ENCODE peak calls at places on chromosome 9, in eight cellular contexts. V, Y, F, C, J, U, N and S are unnamed samples.

GRCh38 chr9:132647355-132647754 is 22.4 kb downstream of the DDX31 start:
- DNase-seq in C (no peak), Y (no peak), V (peak), U (no peak), N (peak), J (no peak), F (no peak), S (peak)

GRCh38 chr9:19371942-19372341 is 8.1 kb downstream of the RPS6 start:
- DNase-seq in C (no peak), Y (no peak), F (no peak), J (no peak), U (no peak), V (peak), N (no peak), S (peak)

GRCh38 chr9:137836151-137836830 is 41.3 kb upstream of the CACNA1B start:
- DNase-seq in J (no peak), C (no peak), N (no peak), F (no peak), V (no peak), U (no peak), Y (no peak), S (no peak)

GRCh38 chr9:36772449-36773370 is 200.0 kb downstream of the MELK start:
- DNase-seq in V (peak), N (peak), Y (no peak), U (no peak), C (no peak), F (no peak), J (peak), S (peak)

GRCh38 chr9:105842023-105842644 is 147.8 kb downstream of the TMEM38B start:
- DNase-seq in N (peak), U (no peak), V (peak), F (no peak), J (peak), C (no peak), Y (no peak), S (peak)

GRCh38 chr9:38136386-38136785 is 67.4 kb upstream of the SHB start:
- DNase-seq in J (no peak), Y (no peak), F (no peak), V (no peak), C (no peak), N (no peak), U (no peak), S (no peak)

GRCh38 chr9:133003071-133003461 is 24.6 kb downstream of the GFI1B start:
- DNase-seq in J (no peak), U (no peak), Y (no peak), N (no peak), C (no peak), F (no peak), V (no peak), S (no peak)

GRCh38 chr9:22446589-22446949 is at the start of gene DMRTA1:
- DNase-seq in C (peak), F (peak), N (peak), U (peak), J (peak), Y (peak), V (peak), S (peak)

GRCh38 chr9:17011870-17012269 is 123.0 kb upstream of the CNTLN start:
- DNase-seq in Y (no peak), J (no peak), N (no peak), C (no peak), U (no peak), V (no peak), F (no peak), S (no peak)

GRCh38 chr9:80899208-80899607 is 790.1 kb downstream of the TLE1 start:
- DNase-seq in V (peak), J (no peak), F (no peak), U (no peak), Y (no peak), C (no peak), N (peak), S (no peak)

GRCh38 chr9:8473226-8473625 is 673.6 kb upstream of the DMAC1 start:
- DNase-seq in Y (no peak), C (no peak), U (no peak), V (no peak), F (no peak), N (no peak), J (no peak), S (no peak)

GRCh38 chr9:76112151-76112550 is 221.7 kb downstream of the PCSK5 start:
- DNase-seq in F (no peak), N (no peak), Y (no peak), V (no peak), J (no peak), U (no peak), C (no peak), S (no peak)

GRCh38 chr9:23665051-23665450 is 161.0 kb downstream of the ELAVL2 start:
- DNase-seq in V (no peak), U (no peak), N (no peak), Y (no peak), J (peak), F (no peak), C (no peak), S (no peak)

GRCh38 chr9:1726993-1727759 is 288.0 kb upstream of the SMARCA2 start:
- DNase-seq in F (no peak), V (no peak), Y (no peak), J (peak), U (no peak), N (no peak), C (no peak), S (no peak)

GRCh38 chr9:111190352-111190751 is 139.7 kb downstream of the OR2K2 start:
- DNase-seq in V (no peak), U (no peak), F (no peak), C (no peak), Y (no peak), N (no peak), J (no peak), S (no peak)

GRCh38 chr9:137446851-137447471 is 5.8 kb upstream of the ENTPD8 start:
- DNase-seq in F (no peak), V (no peak), N (no peak), Y (no peak), C (peak), U (no peak), J (no peak), S (no peak)

GRCh38 chr9:116951588-116952433 is 264.7 kb downstream of the TRIM32 start:
- DNase-seq in Y (no peak), N (no peak), C (no peak), F (no peak), J (no peak), V (peak), U (no peak), S (peak)

GRCh38 chr9:75169623-75170022 is 81.3 kb downstream of the OSTF1 start:
- DNase-seq in N (peak), C (no peak), U (no peak), Y (no peak), V (peak), F (no peak), J (no peak), S (peak)

GRCh38 chr9:29691758-29692407 is 2118.6 kb upstream of the C9orf72 start:
- DNase-seq in V (peak), J (peak), Y (no peak), N (peak), U (no peak), C (no peak), F (no peak), S (peak)

GRCh38 chr9:99823392-99824377 is 2.0 kb downstream of the NR4A3 start:
- DNase-seq in Y (peak), J (peak), F (peak), U (peak), V (peak), C (peak), N (peak), S (peak)

GRCh38 chr9:89802809-89803355 is 198.1 kb downstream of the GADD45G start:
- DNase-seq in V (no peak), U (no peak), F (peak), N (peak), Y (peak), C (peak), J (no peak), S (peak)

GRCh38 chr9:88772602-88773001 is 218.7 kb upstream of the S1PR3 start:
- DNase-seq in N (no peak), U (no peak), F (no peak), Y (no peak), C (no peak), V (peak), J (no peak), S (peak)

GRCh38 chr9:135363556-135363955 is 116.0 kb upstream of the PPP1R26 start:
- DNase-seq in U (no peak), J (no peak), N (no peak), F (no peak), V (no peak), C (no peak), Y (no peak), S (no peak)

GRCh38 chr9:75054373-75055001 is 26.4 kb upstream of the CARNMT1 start:
- DNase-seq in F (no peak), U (no peak), C (no peak), V (no peak), J (no peak), Y (no peak), N (peak), S (no peak)

GRCh38 chr9:129609486-129610192 is 11.3 kb downstream of the C9orf50 start:
- DNase-seq in U (peak), V (no peak), C (no peak), Y (peak), J (peak), F (peak), N (peak), S (no peak)

GRCh38 chr9:129549139-129549538 is 71.8 kb downstream of the C9orf50 start:
- DNase-seq in J (no peak), F (peak), U (no peak), C (no peak), V (no peak), Y (no peak), N (no peak), S (no peak)

GRCh38 chr9:92634712-92635605 is 35.0 kb downstream of the IPPK start:
- DNase-seq in V (peak), J (peak), N (peak), U (peak), F (peak), C (peak), Y (peak), S (peak)

GRCh38 chr9:113774968-113775367 is 101.1 kb upstream of the ZNF618 start:
- DNase-seq in V (no peak), C (no peak), Y (no peak), J (no peak), N (no peak), U (no peak), F (no peak), S (no peak)

GRCh38 chr9:135086597-135087488 is 625 bp upstream of the OLFM1 start:
- DNase-seq in U (no peak), F (no peak), C (peak), J (no peak), V (no peak), N (no peak), Y (no peak), S (no peak)

DNA sequence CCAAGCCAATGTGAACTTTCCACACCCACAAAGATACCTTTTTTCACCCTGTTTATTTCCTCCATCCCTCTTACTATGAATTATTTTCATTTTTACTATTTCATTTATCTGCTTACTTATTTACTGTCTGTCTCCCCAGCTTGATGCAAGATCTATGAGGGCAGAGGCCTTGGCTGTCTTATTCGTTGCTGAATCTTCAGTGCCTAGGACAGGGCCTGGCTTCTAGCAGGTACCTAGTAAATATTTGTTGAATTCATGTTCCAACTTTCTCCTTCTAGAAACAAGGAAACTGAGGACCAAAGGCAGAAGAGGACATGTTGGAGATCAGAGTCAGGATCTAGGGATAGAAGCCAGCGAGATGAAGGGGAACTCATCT is 543 bp upstream of the DNM1 start:
- DNase-seq in U (no peak), V (no peak), N (no peak), F (no peak), C (no peak), Y (no peak), J (no peak), S (no peak)
- H3K4me3 ChIP-seq in U (no peak), V (peak), N (no peak), F (peak), C (peak), Y (no peak), J (no peak), S (no peak)

GRCh38 chr9:127761061-127761460 is 17.4 kb downstream of the SH2D3C start:
- DNase-seq in U (no peak), J (no peak), N (no peak), F (no peak), V (no peak), Y (no peak), C (no peak), S (no peak)

GRCh38 chr9:127762111-127762676 is 16.3 kb downstream of the SH2D3C start:
- DNase-seq in Y (no peak), F (no peak), J (no peak), C (peak), N (no peak), U (peak), V (no peak), S (no peak)

GRCh38 chr9:127761491-127761904 is 17.0 kb downstream of the SH2D3C start:
- DNase-seq in J (peak), N (no peak), F (no peak), C (no peak), U (no peak), Y (no peak), V (no peak), S (no peak)

GRCh38 chr9:127765418-127765817 is 13.0 kb downstream of the SH2D3C start:
- DNase-seq in C (no peak), N (no peak), U (no peak), J (no peak), Y (no peak), V (no peak), F (no peak), S (no peak)

GRCh38 chr9:127763918-127764384 is 14.5 kb downstream of the SH2D3C start:
- DNase-seq in F (no peak), N (peak), Y (no peak), V (no peak), J (peak), C (peak), U (peak), S (no peak)
- TF ChIP-seq CTCF in F (no peak), N (peak), Y (no peak), V (peak), J (peak), C (peak), U (peak), S (peak)

GRCh38 chr9:123860603-123861002 is 69.3 kb downstream of the DENND1A start:
- DNase-seq in U (no peak), Y (no peak), C (no peak), J (peak), N (no peak), V (no peak), F (no peak), S (no peak)

GRCh38 chr9:123864291-123864690 is 65.6 kb downstream of the DENND1A start:
- DNase-seq in F (no peak), N (peak), V (no peak), Y (no peak), U (no peak), J (peak), C (no peak), S (no peak)

GRCh38 chr9:123861086-123861707 is 68.7 kb downstream of the DENND1A start:
- DNase-seq in C (no peak), F (no peak), J (peak), V (no peak), U (no peak), N (peak), Y (no peak), S (no peak)

GRCh38 chr9:123865226-123865625 is 64.7 kb downstream of the DENND1A start:
- DNase-seq in J (peak), F (no peak), U (no peak), N (no peak), Y (no peak), V (no peak), C (no peak), S (no peak)

DNA sequence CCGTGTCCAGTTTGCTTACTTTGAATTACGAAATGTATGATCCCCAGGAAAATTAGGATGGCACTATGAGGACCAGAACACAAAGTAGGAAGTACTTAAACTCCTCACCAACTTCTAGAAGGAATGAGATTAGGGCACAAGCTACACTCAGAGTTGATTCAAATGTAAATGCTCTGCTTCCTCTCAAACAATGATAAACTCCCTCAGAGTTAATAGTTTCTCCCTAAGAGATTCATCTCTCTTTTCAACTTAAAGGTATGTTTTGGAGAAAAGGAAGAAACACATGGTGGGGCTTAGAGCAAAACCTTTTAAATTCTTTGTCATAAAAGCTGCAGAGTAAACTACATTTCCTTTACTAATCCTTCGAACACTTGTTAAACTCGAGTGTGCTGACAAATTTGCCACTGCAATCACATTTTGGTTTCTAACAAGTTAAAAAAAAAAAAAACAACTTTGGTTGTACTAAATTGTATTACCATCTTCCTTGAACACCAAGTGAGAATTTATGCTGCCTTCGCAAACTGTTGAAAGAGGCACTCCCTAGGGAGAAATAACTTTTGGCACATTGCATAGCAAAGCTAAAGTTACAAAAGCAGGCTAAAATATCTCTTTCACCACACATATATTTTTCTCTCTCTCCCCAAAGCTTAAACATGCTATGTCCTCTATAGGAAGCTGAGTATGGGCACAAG is 66.6 kb downstream of the DENND1A start:
- DNase-seq in U (no peak), J (peak), V (no peak), C (no peak), F (no peak), N (peak), Y (no peak), S (no peak)
- H3K4me3 ChIP-seq in U (no peak), J (peak), V (no peak), C (no peak), F (no peak), N (no peak), Y (no peak), S (no peak)

GRCh38 chr9:126591922-126592321 is 21.8 kb upstream of the LMX1B start:
- DNase-seq in N (no peak), V (no peak), J (no peak), C (no peak), Y (no peak), U (no peak), F (no peak), S (no peak)
- TF ChIP-seq CTCF in N (no peak), V (no peak), J (no peak), C (no peak), Y (no peak), U (no peak), F (no peak), S (no peak)

GRCh38 chr9:35035851-35036701 is 36.3 kb downstream of the VCP start:
- DNase-seq in J (no peak), U (peak), V (no peak), Y (peak), F (peak), C (peak), N (peak), S (peak)
- H3K4me3 ChIP-seq in J (no peak), U (no peak), V (no peak), Y (peak), F (peak), C (peak), N (no peak), S (no peak)

GRCh38 chr9:83423815-83424707 is 114.1 kb downstream of the FRMD3 start:
- DNase-seq in C (no peak), J (no peak), F (no peak), N (no peak), U (no peak), Y (no peak), V (no peak), S (no peak)

GRCh38 chr9:83422512-83422911 is 115.7 kb downstream of the FRMD3 start:
- DNase-seq in Y (no peak), V (no peak), C (no peak), J (no peak), F (no peak), U (no peak), N (peak), S (no peak)

GRCh38 chr9:83420486-83420885 is 117.7 kb downstream of the FRMD3 start:
- DNase-seq in F (no peak), N (no peak), C (no peak), Y (no peak), V (peak), U (no peak), J (no peak), S (no peak)

GRCh38 chr9:83425240-83425639 is 113.0 kb downstream of the FRMD3 start:
- DNase-seq in V (peak), J (no peak), U (no peak), C (no peak), Y (no peak), N (no peak), F (no peak), S (peak)

GRCh38 chr9:83424831-83425230 is 113.4 kb downstream of the FRMD3 start:
- DNase-seq in U (no peak), N (no peak), C (no peak), J (no peak), V (no peak), Y (no peak), F (no peak), S (no peak)
- TF ChIP-seq CTCF in U (no peak), N (no peak), C (no peak), J (no peak), V (no peak), Y (no peak), F (no peak), S (no peak)

GRCh38 chr9:2838356-2838983 is 5.4 kb downstream of the PUM3 start:
- DNase-seq in U (no peak), F (no peak), J (no peak), Y (no peak), V (no peak), C (no peak), N (peak), S (no peak)
- H3K4me3 ChIP-seq in U (no peak), F (peak), J (no peak), Y (no peak), V (no peak), C (peak), N (no peak), S (no peak)

GRCh38 chr9:14079440-14079839 is 234.5 kb downstream of the NFIB start:
- DNase-seq in C (no peak), U (no peak), J (no peak), V (no peak), N (no peak), F (no peak), Y (no peak), S (no peak)

GRCh38 chr9:14082732-14083131 is 231.2 kb downstream of the NFIB start:
- DNase-seq in V (no peak), C (no peak), F (no peak), J (no peak), U (no peak), N (no peak), Y (no peak), S (no peak)

GRCh38 chr9:14084867-14085266 is 229.1 kb downstream of the NFIB start:
- DNase-seq in V (no peak), N (no peak), U (no peak), Y (no peak), J (no peak), F (no peak), C (no peak), S (no peak)

GRCh38 chr9:14086495-14086894 is 227.4 kb downstream of the NFIB start:
- DNase-seq in V (no peak), F (no peak), J (no peak), Y (no peak), C (no peak), U (no peak), N (no peak), S (no peak)

GRCh38 chr9:14080940-14081621 is 232.9 kb downstream of the NFIB start:
- DNase-seq in C (no peak), N (peak), U (no peak), V (peak), J (peak), F (no peak), Y (no peak), S (peak)
- TF ChIP-seq CTCF in C (no peak), N (no peak), U (no peak), V (no peak), J (no peak), F (no peak), Y (no peak), S (no peak)

GRCh38 chr9:121599872-121600585 is 51.4 kb upstream of the DAB2IP start:
- DNase-seq in V (no peak), C (peak), J (peak), Y (no peak), U (no peak), F (no peak), N (no peak), S (no peak)

GRCh38 chr9:121599186-121599871 is 52.1 kb upstream of the DAB2IP start:
- DNase-seq in F (peak), N (peak), J (peak), Y (peak), U (peak), C (peak), V (peak), S (peak)

GRCh38 chr9:121597693-121598166 is 53.7 kb upstream of the DAB2IP start:
- DNase-seq in U (no peak), C (no peak), V (no peak), F (no peak), J (no peak), N (no peak), Y (no peak), S (no peak)

GRCh38 chr9:121596515-121596914 is 54.9 kb upstream of the DAB2IP start:
- DNase-seq in F (no peak), V (no peak), J (no peak), C (no peak), N (no peak), U (no peak), Y (no peak), S (no peak)

GRCh38 chr9:121598167-121599000 is 53.0 kb upstream of the DAB2IP start:
- DNase-seq in V (peak), Y (peak), F (peak), C (peak), J (peak), N (peak), U (peak), S (peak)
- H3K4me3 ChIP-seq in V (peak), Y (peak), F (peak), C (peak), J (peak), N (peak), U (peak), S (peak)